ENCODE peak calls at places on chromosome 17, in four cellular contexts. T is ascending aorta, A is transverse colon, X is K562. M is an unnamed sample. For H3K27me3 and H3K9me3, the result is how much of the 10 kb centered on the place peaks cover.

GRCh38 chr17:12765544-12765943 is 23.8 kb upstream of the ARHGAP44 start:
- DNase-seq in T (no peak), A (no peak), X (peak), M (no peak)

GRCh38 chr17:12320286-12320685 is 299.6 kb downstream of the MAP2K4 start:
- DNase-seq in T (no peak), X (no peak), A (no peak), M (no peak)

GRCh38 chr17:19508327-19508867 is 25.3 kb upstream of the SLC47A1 start:
- DNase-seq in T (no peak), A (peak), X (peak), M (peak)

GRCh38 chr17:49031965-49032928 is 35.1 kb downstream of the IGF2BP1 start:
- DNase-seq in X (peak), T (no peak), A (peak), M (no peak)

GRCh38 chr17:60641810-60642220 is 35.8 kb upstream of the BCAS3 start:
- DNase-seq in A (peak), T (no peak), X (peak), M (no peak)

GRCh38 chr17:4142107-4142900 is 526 bp downstream of the ZZEF1 start:
- DNase-seq in T (no peak), A (peak), X (no peak), M (peak)

GRCh38 chr17:21602176-21602575 is 90.1 kb upstream of the KCNJ18 start:
- DNase-seq in X (no peak), T (no peak), A (no peak), M (peak)

GRCh38 chr17:46842835-46843234 is 8.5 kb upstream of the WNT9B start:
- DNase-seq in T (no peak), X (peak), A (no peak), M (no peak)

GRCh38 chr17:61065263-61065773 is 334.3 kb upstream of the TBX2 start:
- DNase-seq in T (no peak), A (no peak), X (no peak), M (no peak)

GRCh38 chr17:43946766-43947165 is 4.5 kb upstream of the PPY start:
- DNase-seq in A (no peak), T (no peak), X (no peak), M (no peak)

GRCh38 chr17:65532491-65532890 is 29.0 kb downstream of the AXIN2 start:
- DNase-seq in A (no peak), X (no peak), T (no peak), M (no peak)

GRCh38 chr17:16934836-16935235 is 37.1 kb downstream of the TNFRSF13B start:
- DNase-seq in T (no peak), X (no peak), A (no peak), M (no peak)

GRCh38 chr17:8016632-8017424 is 14.4 kb downstream of the GUCY2D start:
- DNase-seq in A (peak), T (no peak), X (peak), M (peak)

GRCh38 chr17:79033046-79033616 is 9.2 kb downstream of the C1QTNF1 start:
- DNase-seq in A (no peak), T (no peak), X (no peak), M (no peak)

GRCh38 chr17:79034931-79035485 is 11.0 kb downstream of the C1QTNF1 start:
- DNase-seq in X (no peak), T (no peak), A (no peak), M (no peak)

GRCh38 chr17:79029327-79030009 is 5.5 kb downstream of the C1QTNF1 start:
- DNase-seq in X (no peak), T (no peak), A (no peak), M (no peak)

GRCh38 chr17:79033741-79034501 is 10.0 kb downstream of the C1QTNF1 start:
- DNase-seq in X (no peak), T (no peak), A (no peak), M (peak)

DNA sequence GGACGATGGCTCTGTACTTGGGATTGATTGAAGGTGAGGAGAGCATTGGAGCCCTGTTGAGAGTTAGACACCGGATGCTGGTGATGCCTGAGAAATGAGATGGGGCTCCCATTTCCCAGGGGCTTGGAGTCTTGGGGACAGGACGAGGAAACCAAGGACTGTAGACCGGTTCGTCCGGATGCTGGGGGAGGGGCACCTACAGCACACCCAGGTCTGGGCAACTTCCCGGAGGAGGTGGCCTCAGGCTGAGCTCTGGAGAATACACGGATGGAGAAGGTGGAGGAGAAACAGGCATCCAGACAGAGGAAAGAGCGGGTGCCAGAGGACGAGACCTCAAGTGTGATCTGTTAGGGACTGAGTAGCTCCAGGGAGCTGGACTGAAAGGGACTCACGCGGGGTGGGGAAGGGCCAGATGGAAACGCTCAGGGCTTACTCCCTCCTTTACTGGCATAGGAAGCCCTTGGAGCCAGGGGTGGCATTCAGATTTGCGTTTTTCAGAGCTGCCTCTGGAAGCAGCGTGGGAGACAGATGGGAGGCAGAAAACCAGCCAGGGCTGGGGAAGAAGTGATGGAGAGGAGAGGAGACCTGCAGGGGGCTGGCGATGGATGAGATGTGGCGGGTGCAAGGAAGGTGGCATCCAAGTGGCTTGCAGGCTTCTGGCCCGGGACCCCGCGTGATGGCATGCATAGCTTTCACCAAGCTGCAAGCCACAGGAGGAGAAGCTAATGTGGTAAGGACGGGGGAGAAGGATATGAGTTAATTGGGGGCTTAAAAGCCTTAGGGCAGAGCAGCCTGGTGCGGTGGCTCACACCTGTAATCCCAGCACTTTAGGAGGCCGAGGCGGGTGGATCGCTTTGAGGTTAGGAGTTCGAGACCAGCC is 8.3 kb downstream of the C1QTNF1 start:
- DNase-seq in A (no peak), X (no peak), T (no peak), M (no peak)
- H3K27me3 ChIP-seq in A (under half), X (half or more), T (under half), M (under half)

GRCh38 chr17:30545024-30545423 is 67.8 kb downstream of the GOSR1 start:
- DNase-seq in T (no peak), A (no peak), X (no peak), M (no peak)
- H3K4me3 ChIP-seq in T (no peak), A (no peak), X (no peak), M (no peak)

GRCh38 chr17:26807024-26807423 is 486.9 kb upstream of the WSB1 start:
- DNase-seq in T (no peak), X (no peak), A (no peak), M (no peak)

DNA sequence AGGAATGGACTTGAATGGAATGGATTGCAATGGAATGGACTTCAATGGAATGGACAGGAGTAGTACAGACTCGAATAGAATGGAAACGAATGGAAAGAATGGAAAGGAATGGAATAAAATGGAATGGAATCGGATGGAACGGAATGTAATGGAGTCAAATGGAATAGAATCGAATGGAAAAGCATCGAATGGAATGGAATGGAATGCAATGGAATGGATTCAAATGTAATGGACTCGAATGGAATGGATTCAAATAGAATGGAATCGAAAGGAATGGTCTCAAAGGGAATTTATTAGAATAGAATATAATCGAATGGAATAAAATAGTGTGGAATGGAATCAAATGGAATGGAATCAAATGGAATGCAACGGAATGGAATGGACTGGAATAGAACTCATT is 484.9 kb upstream of the WSB1 start:
- DNase-seq in X (no peak), T (no peak), A (no peak), M (no peak)
- H3K9me3 ChIP-seq in X (under half), T (under half), A (under half), M (under half)

DNA sequence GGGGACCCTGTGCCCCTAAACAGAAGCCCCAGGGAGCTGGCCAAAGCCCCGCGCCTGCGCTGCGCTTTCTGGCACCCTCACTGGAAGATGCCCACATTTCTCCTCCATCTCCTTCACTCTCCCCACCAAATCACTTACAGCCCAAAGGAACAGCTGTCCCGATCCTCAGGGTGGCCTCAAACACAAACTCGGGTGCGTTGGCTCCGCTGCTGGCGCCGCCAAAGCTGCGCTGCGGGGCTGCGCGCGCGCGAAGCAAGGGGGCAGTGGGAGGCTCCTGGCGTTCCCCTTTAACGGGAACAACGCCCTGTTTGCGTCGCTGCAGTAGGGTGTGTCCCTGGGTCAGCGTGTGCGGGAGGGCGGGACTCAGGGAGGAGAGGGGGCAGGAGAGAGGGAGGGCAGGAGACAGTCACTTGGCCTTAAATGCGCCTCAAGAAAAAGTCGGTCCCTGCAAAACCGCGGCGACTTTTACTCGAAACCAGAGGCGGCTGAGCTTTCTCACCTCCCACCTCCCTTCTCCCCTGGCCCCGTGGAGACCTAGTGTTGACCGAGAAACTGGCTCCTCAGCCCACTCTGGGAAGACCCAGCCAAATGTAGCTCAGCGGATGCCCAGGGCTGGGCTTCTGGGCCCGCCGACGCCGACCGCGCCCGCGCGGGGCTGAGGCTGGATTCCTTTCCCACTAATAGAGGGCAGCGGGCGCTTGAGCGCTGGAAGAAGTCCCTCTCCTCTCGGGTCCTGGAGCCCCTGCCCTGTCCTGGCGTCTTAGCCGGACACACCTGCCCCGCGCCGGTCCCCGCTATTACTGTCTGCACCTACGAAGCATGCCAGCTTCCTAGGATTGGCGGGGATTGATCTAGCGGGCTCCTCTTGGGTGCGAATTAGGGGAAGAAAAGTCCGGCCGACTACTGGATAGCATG is 2.6 kb downstream of the PMP22 start:
- DNase-seq in A (peak), X (peak), T (peak), M (peak)
- H3K27me3 ChIP-seq in A (under half), X (under half), T (under half), M (under half)

M was measured in psoas muscle.